ENCODE peak calls at places on chromosomes 5 and 9, in nine cellular contexts. N is cerebellar cortex, K is T1000, L is KG1, C is stomach, M is hypothalamus, G is fibroblast of villous mesenchyme, O is HCT116, J is lung. W is an unnamed sample.
A peak's percentile ranks its signal among the peaks of the same experiment; 100 is the strongest.

GRCh38 chr5:178368278-178368677 is 135.7 kb upstream of the PHYKPL start:
- DNase-seq in N (no peak), K (no peak), L (no peak), C (no peak), M (no peak), G (no peak), O (no peak), J (no peak), W (no peak)

GRCh38 chr9:136687721-136688223 is 515 bp upstream of the AGPAT2 start:
- DNase-seq in N (no peak), K (no peak), L (no peak), C (peak; percentile 70), M (no peak), G (no peak), O (no peak), J (peak; percentile 69), W (no peak)

GRCh38 chr5:88944751-88945507 is 61.9 kb upstream of the MEF2C start:
- DNase-seq in N (no peak), K (no peak), L (no peak), C (no peak), M (no peak), G (peak; percentile 8), O (no peak), J (no peak), W (no peak)

GRCh38 chr5:159481751-159482150 is 151.5 kb upstream of the IL12B start:
- DNase-seq in N (no peak), K (no peak), L (no peak), C (no peak), M (no peak), G (no peak), O (no peak), J (no peak), W (no peak)

GRCh38 chr5:57324888-57325287 is 151.0 kb downstream of the GPBP1 start:
- DNase-seq in N (no peak), K (no peak), L (no peak), C (no peak), M (no peak), G (no peak), O (no peak), J (no peak), W (no peak)

GRCh38 chr5:96934291-96934694 is 1.6 kb upstream of the LNPEP start:
- DNase-seq in N (no peak), K (no peak), L (no peak), C (no peak), M (no peak), G (no peak), O (no peak), J (no peak), W (peak; percentile 22)

GRCh38 chr5:35159370-35159742 is 70.9 kb downstream of the PRLR start:
- DNase-seq in N (no peak), K (no peak), L (no peak), C (peak; percentile 27), M (no peak), G (peak; percentile 24), O (no peak), J (peak; percentile 60), W (peak; percentile 31)

GRCh38 chr9:79129865-79130480 is 441.8 kb upstream of the TLE4 start:
- DNase-seq in N (peak; percentile 61), K (peak; percentile 24), L (peak; percentile 26), C (peak; percentile 57), M (no peak), G (peak; percentile 65), O (peak; percentile 7), J (peak; percentile 44), W (peak; percentile 42)

GRCh38 chr9:17742065-17742464 is 163.2 kb downstream of the SH3GL2 start:
- DNase-seq in N (peak; percentile 71), K (no peak), L (no peak), C (no peak), M (no peak), G (no peak), O (no peak), J (no peak), W (no peak)

GRCh38 chr5:71938886-71939285 is 168.4 kb upstream of the MAP1B start:
- DNase-seq in N (peak; percentile 72), K (no peak), L (no peak), C (peak; percentile 71), M (no peak), G (no peak), O (no peak), J (no peak), W (peak; percentile 81)

GRCh38 chr5:129249891-129250290 is 155.3 kb downstream of the ISOC1 start:
- DNase-seq in N (no peak), K (no peak), L (no peak), C (no peak), M (no peak), G (peak; percentile 17), O (no peak), J (no peak), W (no peak)

GRCh38 chr9:32525506-32525905 is 490 bp downstream of the RIGI start:
- DNase-seq in N (peak; percentile 25), K (no peak), L (no peak), C (no peak), M (no peak), G (peak; percentile 29), O (no peak), J (no peak), W (no peak)

GRCh38 chr5:6576861-6577501 is 55.9 kb downstream of the NSUN2 start:
- DNase-seq in N (peak; percentile 82), K (no peak), L (no peak), C (no peak), M (no peak), G (peak; percentile 51), O (peak; percentile 44), J (peak; percentile 28), W (peak; percentile 34)

GRCh38 chr9:96186601-96187011 is 115.4 kb downstream of the HSD17B3 start:
- DNase-seq in N (no peak), K (no peak), L (no peak), C (peak; percentile 85), M (no peak), G (peak; percentile 36), O (no peak), J (peak; percentile 65), W (peak; percentile 53)

GRCh38 chr5:122091942-122092600 is 14.0 kb upstream of the LOX start:
- DNase-seq in N (peak; percentile 18), K (peak; percentile 1), L (no peak), C (no peak), M (no peak), G (peak; percentile 60), O (peak; percentile 15), J (no peak), W (no peak)

GRCh38 chr5:429453-430188 is 13.4 kb upstream of the EXOC3 start:
- DNase-seq in N (no peak), K (no peak), L (no peak), C (peak; percentile 23), M (no peak), G (peak; percentile 12), O (no peak), J (no peak), W (no peak)

GRCh38 chr5:174618589-174618988 is 105.8 kb upstream of the MSX2 start:
- DNase-seq in N (no peak), K (no peak), L (no peak), C (no peak), M (no peak), G (peak; percentile 81), O (no peak), J (no peak), W (no peak)

GRCh38 chr9:97518909-97519307 is 17.4 kb downstream of the TMOD1 start:
- DNase-seq in N (peak; percentile 52), K (peak; percentile 13), L (no peak), C (peak; percentile 41), M (no peak), G (peak; percentile 90), O (no peak), J (peak; percentile 46), W (peak; percentile 24)

GRCh38 chr5:175713930-175714329 is 56.1 kb downstream of the HRH2 start:
- DNase-seq in N (no peak), K (no peak), L (no peak), C (peak; percentile 1), M (no peak), G (no peak), O (no peak), J (no peak), W (no peak)

GRCh38 chr9:7266911-7267555 is 509.3 kb downstream of the KDM4C start:
- DNase-seq in N (peak; percentile 63), K (no peak), L (no peak), C (no peak), M (no peak), G (peak; percentile 7), O (no peak), J (no peak), W (no peak)

GRCh38 chr5:76325326-76325725 is 77.8 kb upstream of the IQGAP2 start:
- DNase-seq in N (no peak), K (no peak), L (no peak), C (no peak), M (no peak), G (no peak), O (no peak), J (no peak), W (no peak)

GRCh38 chr5:139837711-139838380 is 42.2 kb downstream of the PSD2 start:
- DNase-seq in N (no peak), K (no peak), L (no peak), C (no peak), M (no peak), G (no peak), O (no peak), J (no peak), W (no peak)